ENCODE peak calls at places on chromosome 17, in four cellular contexts. C is HFF-Myc, U is cardiac muscle cell, M is upper lobe of right lung. W is an unnamed sample.

GRCh38 chr17:78315355-78316114 is 44.3 kb downstream of the SOCS3 start:
- DNase-seq in C (peak), M (peak), U (peak), W (no peak)

GRCh38 chr17:880074-880870 is 98.1 kb downstream of the MRM3 start:
- DNase-seq in U (peak), C (no peak), M (no peak), W (no peak)

GRCh38 chr17:58329808-58330543 is 1.4 kb upstream of the TSPOAP1 start:
- DNase-seq in M (no peak), U (no peak), C (no peak), W (no peak)

GRCh38 chr17:17506181-17506741 is 10.1 kb upstream of the RASD1 start:
- DNase-seq in M (peak), C (no peak), U (no peak), W (no peak)

GRCh38 chr17:38674013-38674748 is 576 bp downstream of the EPOP start:
- DNase-seq in M (peak), C (no peak), U (no peak), W (no peak)

GRCh38 chr17:33582661-33583060 is 289.6 kb upstream of the ASIC2 start:
- DNase-seq in U (no peak), M (no peak), C (no peak), W (no peak)

GRCh38 chr17:21199311-21199710 is 14.7 kb downstream of the TMEM11 start:
- DNase-seq in M (no peak), U (peak), C (no peak), W (no peak)

GRCh38 chr17:38710985-38711384 is 5.9 kb downstream of the MLLT6 start:
- DNase-seq in C (no peak), U (no peak), M (no peak), W (no peak)

GRCh38 chr17:68591583-68591982 is 9.6 kb downstream of the FAM20A start:
- DNase-seq in C (no peak), M (no peak), U (no peak), W (no peak)

GRCh38 chr17:6110592-6110991 is 40.4 kb downstream of the WSCD1 start:
- DNase-seq in M (no peak), U (no peak), C (no peak), W (no peak)

GRCh38 chr17:74742153-74742515 is 5.1 kb downstream of the RAB37 start:
- DNase-seq in U (no peak), M (no peak), C (no peak), W (no peak)

GRCh38 chr17:10803350-10803749 is 549 bp downstream of the TMEM238L start:
- DNase-seq in M (no peak), C (no peak), U (no peak), W (no peak)

GRCh38 chr17:10805911-10806310 is 2.0 kb upstream of the TMEM238L start:
- DNase-seq in C (no peak), M (no peak), U (no peak), W (no peak)

GRCh38 chr17:10802487-10803284 is 1.2 kb downstream of the TMEM238L start:
- DNase-seq in M (no peak), C (no peak), U (no peak), W (no peak)

GRCh38 chr17:10804546-10804945 is 647 bp upstream of the TMEM238L start:
- DNase-seq in M (no peak), U (no peak), C (no peak), W (no peak)

GRCh38 chr17:10803830-10804498 is at the start of gene TMEM238L:
- DNase-seq in C (no peak), U (no peak), M (no peak), W (no peak)
- H3K4me3 ChIP-seq in C (no peak), U (no peak), M (no peak), W (no peak)

DNA sequence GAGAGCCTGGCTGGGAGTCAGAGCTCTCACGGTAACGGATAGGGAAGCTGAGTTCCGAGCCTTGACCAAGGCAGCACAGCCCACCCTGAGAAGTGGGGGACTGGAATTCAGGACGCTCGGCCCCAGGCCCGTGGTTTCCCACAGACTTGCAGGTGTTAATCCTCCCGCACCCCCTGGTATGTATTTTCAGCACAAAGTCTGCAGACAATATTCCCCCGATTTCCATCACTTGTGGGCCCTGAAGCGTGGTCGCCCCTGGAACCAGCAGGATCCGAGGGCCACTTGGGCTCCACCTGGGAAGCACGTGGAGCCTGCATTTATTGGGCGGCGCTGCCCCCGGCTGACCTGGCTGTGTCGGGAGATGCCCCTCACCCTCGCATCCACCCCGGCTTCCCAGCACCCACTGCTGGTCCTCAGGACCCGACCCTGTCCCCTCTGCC is 60.2 kb downstream of the WSB1 start:
- DNase-seq in U (no peak), M (peak), C (no peak), W (no peak)
- TF ChIP-seq CTCF in U (no peak), M (peak), C (no peak), W (no peak)

DNA sequence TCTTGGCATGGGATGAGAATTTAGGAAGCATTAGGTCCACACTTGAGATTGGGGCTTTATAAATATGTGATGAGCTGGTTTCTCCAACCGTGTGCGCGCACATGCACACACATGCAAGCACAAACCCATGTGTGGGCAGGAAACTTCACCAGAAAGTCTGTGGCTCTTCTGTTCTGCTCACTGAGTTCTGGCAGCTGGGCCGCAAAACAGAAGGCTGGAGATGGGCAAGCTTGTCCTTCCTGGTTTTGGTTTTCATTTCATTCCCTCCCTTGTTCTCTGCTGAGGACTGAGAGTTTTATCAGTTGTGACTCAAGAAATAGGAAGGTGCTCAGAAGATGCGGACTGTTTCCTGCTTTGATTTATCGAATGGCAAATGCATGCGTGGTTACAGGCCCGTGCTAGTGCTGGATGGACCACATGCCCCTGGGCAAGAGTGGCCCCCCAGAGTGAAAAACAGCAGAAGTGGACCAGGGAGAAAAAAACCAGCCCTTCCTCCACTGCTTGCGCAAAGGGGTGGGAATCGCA is 14.1 kb downstream of the MAP3K14 start:
- DNase-seq in C (no peak), M (no peak), U (peak), W (no peak)
- H3K4me3 ChIP-seq in C (no peak), M (no peak), U (no peak), W (no peak)

GRCh38 chr17:11300201-11300600 is 59.2 kb downstream of the SHISA6 start:
- DNase-seq in U (no peak), C (no peak), M (no peak), W (no peak)

GRCh38 chr17:11294826-11295225 is 53.8 kb downstream of the SHISA6 start:
- DNase-seq in M (no peak), C (no peak), U (no peak), W (no peak)

GRCh38 chr17:11298401-11298800 is 57.4 kb downstream of the SHISA6 start:
- DNase-seq in M (no peak), U (no peak), C (no peak), W (no peak)

GRCh38 chr17:11293480-11293879 is 52.5 kb downstream of the SHISA6 start:
- DNase-seq in C (no peak), M (no peak), U (no peak), W (no peak)

GRCh38 chr17:11296994-11297393 is 56.0 kb downstream of the SHISA6 start:
- DNase-seq in C (no peak), U (no peak), M (no peak), W (no peak)
- TF ChIP-seq CTCF in C (peak), U (no peak), M (peak), W (no peak)

GRCh38 chr17:9018731-9019130 is 2.6 kb upstream of the NTN1 start:
- DNase-seq in M (no peak), U (no peak), C (no peak), W (no peak)

GRCh38 chr17:9020824-9021157 is 519 bp upstream of the NTN1 start:
- DNase-seq in C (no peak), M (no peak), U (no peak), W (no peak)

GRCh38 chr17:9021158-9021984 is at the start of gene NTN1:
- DNase-seq in C (no peak), M (peak), U (peak), W (no peak)

GRCh38 chr17:9020096-9020823 is 1.1 kb upstream of the NTN1 start:
- DNase-seq in M (no peak), C (no peak), U (no peak), W (no peak)

GRCh38 chr17:9016941-9017552 is 4.3 kb upstream of the NTN1 start:
- DNase-seq in M (no peak), C (no peak), U (no peak), W (no peak)
- H3K4me3 ChIP-seq in M (no peak), C (no peak), U (no peak), W (no peak)

GRCh38 chr17:2071421-2072281 is 16.7 kb downstream of the HIC1 start:
- DNase-seq in M (peak), C (no peak), U (peak), W (no peak)

GRCh38 chr17:2068101-2068518 is 13.2 kb downstream of the HIC1 start:
- DNase-seq in M (no peak), U (peak), C (no peak), W (peak)

GRCh38 chr17:2071024-2071385 is 16.1 kb downstream of the HIC1 start:
- DNase-seq in U (no peak), C (no peak), M (no peak), W (no peak)

GRCh38 chr17:2068589-2069051 is 13.7 kb downstream of the HIC1 start:
- DNase-seq in M (no peak), C (no peak), U (peak), W (no peak)

GRCh38 chr17:2070241-2071023 is 15.5 kb downstream of the HIC1 start:
- DNase-seq in U (no peak), C (no peak), M (no peak), W (no peak)
- TF ChIP-seq CTCF in U (no peak), C (no peak), M (no peak), W (no peak)

GRCh38 chr17:56914641-56915263 is 903 bp upstream of the TRIM25 start:
- DNase-seq in U (no peak), M (no peak), C (no peak), W (no peak)
- H3K4me3 ChIP-seq in U (peak), M (peak), C (peak), W (peak)